ENCODE peak calls at places on chromosomes 2 and 18, in nine cellular contexts. T is H1, B is suprapubic skin, X is adrenal gland, S is GM12878, C is ovary, E is IMR-90, H is A549, Y is breast epithelium. L is an unnamed sample.
A peak's percentile ranks its signal among the peaks of the same experiment; 100 is the strongest.

GRCh38 chr2:70190086-70190412 is 770 bp downstream of the C2orf42 start:
- DNase-seq in T (no peak), B (no peak), X (peak; percentile 38), S (no peak), C (peak; percentile 31), E (peak; percentile 33), H (no peak), Y (no peak), L (peak; percentile 81)

GRCh38 chr2:163553601-163554000 is 182.2 kb downstream of the FIGN start:
- DNase-seq in T (no peak), B (no peak), X (no peak), S (no peak), C (no peak), E (no peak), H (no peak), Y (no peak), L (no peak)

GRCh38 chr18:31791817-31792579 is 31.3 kb upstream of the SLC25A52 start:
- DNase-seq in T (no peak), B (no peak), X (no peak), S (peak; percentile 76), C (no peak), E (no peak), H (no peak), Y (no peak), L (no peak)

GRCh38 chr2:158841839-158842238 is 46.7 kb downstream of the DAPL1 start:
- DNase-seq in T (no peak), B (no peak), X (no peak), S (no peak), C (no peak), E (peak; percentile 25), H (no peak), Y (no peak), L (no peak)

GRCh38 chr2:210586381-210586780 is 30.0 kb downstream of the CPS1 start:
- DNase-seq in T (no peak), B (no peak), X (no peak), S (no peak), C (no peak), E (peak; percentile 24), H (no peak), Y (no peak), L (no peak)

GRCh38 chr2:201322772-201323171 is 34.4 kb downstream of the FLACC1 start:
- DNase-seq in T (no peak), B (no peak), X (no peak), S (no peak), C (no peak), E (no peak), H (no peak), Y (no peak), L (no peak)

GRCh38 chr2:241571821-241572620 is 13.5 kb downstream of the BOK start:
- DNase-seq in T (no peak), B (no peak), X (no peak), S (no peak), C (no peak), E (no peak), H (no peak), Y (no peak), L (peak; percentile 83)

GRCh38 chr2:86284401-86284841 is 53.0 kb downstream of the REEP1 start:
- DNase-seq in T (no peak), B (no peak), X (peak; percentile 86), S (no peak), C (no peak), E (no peak), H (no peak), Y (no peak), L (no peak)

GRCh38 chr18:54323561-54323960 is 34.1 kb downstream of the STARD6 start:
- DNase-seq in T (no peak), B (no peak), X (no peak), S (no peak), C (no peak), E (no peak), H (no peak), Y (no peak), L (no peak)

GRCh38 chr2:9206991-9207640 is 504 bp downstream of the ASAP2 start:
- DNase-seq in T (no peak), B (no peak), X (peak; percentile 30), S (no peak), C (peak; percentile 47), E (no peak), H (peak; percentile 53), Y (no peak), L (peak; percentile 91)

GRCh38 chr18:61285777-61286176 is 47.5 kb upstream of the CDH20 start:
- DNase-seq in T (no peak), B (no peak), X (no peak), S (no peak), C (no peak), E (no peak), H (no peak), Y (no peak), L (no peak)

GRCh38 chr2:77434880-77435279 is 87.3 kb downstream of the LRRTM4 start:
- DNase-seq in T (no peak), B (no peak), X (no peak), S (no peak), C (no peak), E (no peak), H (no peak), Y (no peak), L (no peak)

GRCh38 chr2:77428946-77429345 is 93.2 kb downstream of the LRRTM4 start:
- DNase-seq in T (no peak), B (no peak), X (no peak), S (no peak), C (no peak), E (no peak), H (no peak), Y (no peak), L (no peak)
- TF ChIP-seq POLR2A in T (no peak), B (no peak), X (no peak), S (no peak), C (no peak), E (no peak), H (no peak), Y (no peak), L (no peak)

DNA sequence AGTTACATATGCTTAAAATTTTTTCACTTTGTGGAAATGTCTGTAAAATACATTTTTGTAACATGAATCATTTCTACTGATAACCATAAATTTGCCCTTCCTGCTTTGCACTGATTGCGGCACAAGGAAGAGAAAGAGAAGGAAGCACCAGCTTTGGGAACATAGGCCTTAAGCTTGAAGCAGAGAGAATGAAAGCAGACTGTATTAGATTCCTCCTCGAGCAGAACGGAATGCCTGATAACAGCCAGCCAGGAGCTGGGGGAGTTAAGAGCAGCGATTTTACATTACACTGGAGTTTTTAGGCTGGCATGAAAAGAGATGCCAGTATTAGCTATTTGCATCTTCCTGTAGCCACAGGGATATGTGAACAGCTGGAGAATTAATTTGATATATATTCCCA is 33.5 kb downstream of the CRIM1 start:
- DNase-seq in T (no peak), B (no peak), X (no peak), S (no peak), C (no peak), E (peak; percentile 67), H (peak; percentile 55), Y (no peak), L (no peak)
- H3K4me3 ChIP-seq in T (no peak overlapping the region), B (no peak overlapping the region), X (no peak overlapping the region), S (no peak overlapping the region), C (no peak overlapping the region), E (no peak overlapping the region), H (no peak overlapping the region), Y (no peak overlapping the region), L (no peak overlapping the region)

GRCh38 chr2:234649951-234650350 is 153.1 kb upstream of the ARL4C start:
- DNase-seq in T (no peak), B (no peak), X (no peak), S (no peak), C (no peak), E (no peak), H (no peak), Y (no peak), L (no peak)
- TF ChIP-seq POLR2A in T (no peak), B (no peak), X (no peak), S (no peak), C (no peak), E (no peak), H (no peak), Y (no peak), L (no peak)

GRCh38 chr2:88070055-88070454 is 2.4 kb downstream of the SMYD1 start:
- DNase-seq in T (no peak), B (no peak), X (no peak), S (no peak), C (no peak), E (no peak), H (no peak), Y (no peak), L (no peak)
- H3K4me3 ChIP-seq in T (no peak overlapping the region), B (no peak overlapping the region), X (no peak overlapping the region), S (no peak overlapping the region), C (no peak overlapping the region), E (no peak overlapping the region), H (no peak overlapping the region), Y (no peak overlapping the region), L (no peak overlapping the region)

GRCh38 chr2:47655563-47655880 is 127.4 kb upstream of the MSH6 start:
- DNase-seq in T (no peak), B (no peak), X (no peak), S (no peak), C (no peak), E (no peak), H (no peak), Y (no peak), L (peak; percentile 50)
- TF ChIP-seq POLR2A in T (no peak), B (no peak), X (no peak), S (no peak), C (no peak), E (no peak), H (no peak), Y (no peak), L (no peak)

GRCh38 chr2:36663314-36663713 is 33.2 kb upstream of the VIT start:
- DNase-seq in T (no peak), B (no peak), X (no peak), S (no peak), C (no peak), E (no peak), H (no peak), Y (no peak), L (no peak)

GRCh38 chr2:36667931-36668330 is 28.6 kb upstream of the VIT start:
- DNase-seq in T (no peak), B (no peak), X (no peak), S (no peak), C (no peak), E (no peak), H (no peak), Y (no peak), L (no peak)

GRCh38 chr2:36662638-36663037 is 33.9 kb upstream of the VIT start:
- DNase-seq in T (no peak), B (no peak), X (no peak), S (no peak), C (no peak), E (no peak), H (no peak), Y (no peak), L (no peak)

GRCh38 chr2:36659872-36660312 is 36.6 kb upstream of the VIT start:
- DNase-seq in T (no peak), B (no peak), X (peak; percentile 5), S (no peak), C (no peak), E (peak; percentile 30), H (peak; percentile 17), Y (no peak), L (no peak)

GRCh38 chr2:36663851-36664715 is 32.4 kb upstream of the VIT start:
- DNase-seq in T (no peak), B (no peak), X (peak; percentile 49), S (no peak), C (peak; percentile 28), E (peak; percentile 71), H (peak; percentile 85), Y (no peak), L (no peak)
- H3K4me3 ChIP-seq in T (peak overlapping the region; percentile 49), B (no peak overlapping the region), X (no peak overlapping the region), S (no peak overlapping the region), C (no peak overlapping the region), E (no peak overlapping the region), H (no peak overlapping the region), Y (no peak overlapping the region), L (no peak overlapping the region)

GRCh38 chr2:43226955-43227829 is 786 bp upstream of the ZFP36L2 start:
- DNase-seq in T (no peak), B (peak; percentile 97), X (peak; percentile 98), S (no peak), C (peak; percentile 95), E (peak; percentile 68), H (peak; percentile 92), Y (peak; percentile 94), L (peak; percentile 98)
- TF ChIP-seq POLR2A in T (no peak), B (no peak), X (peak; percentile 53), S (no peak), C (peak; percentile 48), E (no peak), H (peak; percentile 56), Y (peak; percentile 65), L (peak; percentile 43)